ENCODE peak calls at places on chromosomes 7 and 10, in eight cellular contexts. V is GM19239, W is SW480, H is upper lobe of left lung, M is aorta, L is NCI-H460, X is NCI-H774, A is GM20000. C is an unnamed sample.

GRCh38 chr10:73910401-73910763 is 550 bp upstream of the PLAU start:
- DNase-seq in A (peak), X (no peak), L (no peak), M (no peak), V (no peak), H (no peak), W (no peak), C (peak)

GRCh38 chr10:115321360-115321759 is 228.2 kb downstream of the ATRNL1 start:
- DNase-seq in V (no peak), L (no peak), A (no peak), H (no peak), X (no peak), M (no peak), W (no peak), C (no peak)

GRCh38 chr10:5565671-5566581 is 41.2 kb downstream of the CALML3 start:
- DNase-seq in W (no peak), A (no peak), L (no peak), V (no peak), H (no peak), X (no peak), M (peak), C (no peak)

GRCh38 chr7:85521108-85521694 is 334.3 kb upstream of the SEMA3D start:
- DNase-seq in A (no peak), L (no peak), H (no peak), X (no peak), V (no peak), W (no peak), M (no peak), C (no peak)

GRCh38 chr7:3592438-3593134 is 291.5 kb downstream of the SDK1 start:
- DNase-seq in X (peak), V (no peak), A (no peak), M (no peak), W (no peak), L (no peak), H (no peak), C (no peak)

GRCh38 chr10:26689394-26689793 is 8.1 kb upstream of the PDSS1 start:
- DNase-seq in A (no peak), X (no peak), L (no peak), M (no peak), V (no peak), H (no peak), W (no peak), C (no peak)

GRCh38 chr10:129466703-129467345 is at the start of gene MGMT:
- DNase-seq in X (no peak), L (peak), H (peak), V (peak), M (peak), A (peak), W (peak), C (peak)

GRCh38 chr7:99393363-99394187 is 14.8 kb downstream of the PDAP1 start:
- DNase-seq in V (no peak), H (peak), L (no peak), X (no peak), W (peak), M (no peak), A (no peak), C (no peak)

GRCh38 chr7:2945171-2945570 is 98.5 kb downstream of the CARD11 start:
- DNase-seq in L (no peak), M (no peak), A (no peak), H (no peak), W (no peak), V (no peak), X (no peak), C (no peak)

GRCh38 chr10:113960617-113961260 is 82.9 kb upstream of the ADRB1 start:
- DNase-seq in M (no peak), A (no peak), H (no peak), W (peak), L (no peak), V (no peak), X (peak), C (no peak)

GRCh38 chr10:119031496-119032059 is 2.1 kb downstream of the NANOS1 start:
- DNase-seq in H (no peak), V (no peak), A (no peak), L (no peak), X (no peak), W (no peak), M (no peak), C (no peak)

GRCh38 chr7:48424731-48425130 is 253.5 kb downstream of the ABCA13 start:
- DNase-seq in L (peak), V (no peak), H (no peak), W (peak), X (peak), M (no peak), A (no peak), C (peak)

GRCh38 chr10:121183241-121183640 is 332.1 kb downstream of the WDR11 start:
- DNase-seq in M (no peak), V (no peak), H (no peak), A (no peak), W (no peak), X (no peak), L (no peak), C (no peak)

GRCh38 chr10:80488539-80489066 is 34.5 kb downstream of the TSPAN14 start:
- DNase-seq in H (no peak), L (no peak), V (no peak), W (no peak), M (no peak), A (no peak), X (no peak), C (no peak)

GRCh38 chr7:70387197-70387596 is 744.7 kb upstream of the GALNT17 start:
- DNase-seq in L (no peak), W (no peak), X (no peak), M (peak), A (no peak), V (no peak), H (no peak), C (no peak)

GRCh38 chr7:29610031-29610490 is 46.4 kb downstream of the PRR15 start:
- DNase-seq in X (no peak), W (no peak), V (no peak), A (no peak), H (no peak), M (no peak), L (no peak), C (no peak)

GRCh38 chr10:20302033-20302432 is 485.8 kb downstream of the PLXDC2 start:
- DNase-seq in V (no peak), H (no peak), W (no peak), M (no peak), A (no peak), X (no peak), L (no peak), C (no peak)

GRCh38 chr7:104252409-104253134 is 44.8 kb upstream of the ORC5 start:
- DNase-seq in M (no peak), H (no peak), L (no peak), V (no peak), X (no peak), W (peak), A (no peak), C (peak)

GRCh38 chr10:121577568-121577967 is 20.7 kb downstream of the FGFR2 start:
- DNase-seq in X (no peak), W (no peak), L (no peak), H (no peak), A (no peak), V (no peak), M (no peak), C (no peak)

GRCh38 chr10:76197293-76197692 is 765.9 kb downstream of the LRMDA start:
- DNase-seq in V (no peak), A (no peak), W (no peak), X (no peak), L (no peak), M (no peak), H (no peak), C (no peak)

GRCh38 chr10:27504897-27505457 is 873 bp downstream of the RAB18 start:
- DNase-seq in X (no peak), V (no peak), H (no peak), W (peak), A (no peak), M (no peak), L (no peak), C (no peak)

GRCh38 chr10:28810062-28810870 is 132.9 kb downstream of the BAMBI start:
- DNase-seq in L (peak), H (no peak), M (no peak), X (no peak), A (no peak), V (no peak), W (no peak), C (no peak)

GRCh38 chr7:70640266-70640833 is 491.6 kb upstream of the GALNT17 start:
- DNase-seq in W (no peak), L (no peak), A (no peak), H (no peak), X (no peak), V (no peak), M (no peak), C (no peak)

GRCh38 chr7:151687523-151688235 is 168.0 kb upstream of the RHEB start:
- DNase-seq in L (peak), M (peak), V (no peak), W (peak), A (no peak), X (no peak), H (no peak), C (no peak)

GRCh38 chr10:20970044-20970443 is 72.9 kb upstream of the NEBL start:
- DNase-seq in L (no peak), A (no peak), X (no peak), M (no peak), W (no peak), V (no peak), H (no peak), C (no peak)

GRCh38 chr10:101777857-101778145 is 1.9 kb upstream of the FGF8 start:
- DNase-seq in L (no peak), M (no peak), A (no peak), W (no peak), X (no peak), V (no peak), H (no peak), C (no peak)

GRCh38 chr7:8831386-8831785 is 398.0 kb downstream of the NXPH1 start:
- DNase-seq in H (no peak), L (no peak), X (no peak), A (no peak), W (peak), M (no peak), V (no peak), C (no peak)

GRCh38 chr10:29646960-29647431 is 12.2 kb upstream of the SVIL start:
- DNase-seq in M (no peak), X (no peak), H (no peak), A (no peak), W (no peak), L (no peak), V (no peak), C (no peak)

GRCh38 chr7:16817536-16817935 is 12.7 kb upstream of the AGR2 start:
- DNase-seq in X (no peak), M (no peak), W (peak), L (peak), A (no peak), H (no peak), V (no peak), C (no peak)

GRCh38 chr10:122490786-122491680 is 29.7 kb downstream of the HTRA1 start:
- DNase-seq in L (no peak), H (peak), W (no peak), X (no peak), V (no peak), A (no peak), M (peak), C (no peak)

GRCh38 chr10:97483526-97483925 is 14.7 kb downstream of the MMS19 start:
- DNase-seq in M (no peak), H (no peak), L (no peak), W (no peak), X (no peak), V (no peak), A (no peak), C (no peak)

GRCh38 chr7:139827042-139827441 is 2.0 kb upstream of the TBXAS1 start:
- DNase-seq in V (no peak), M (no peak), W (peak), H (no peak), X (no peak), A (no peak), L (no peak), C (no peak)

GRCh38 chr7:123681561-123681960 is 25.9 kb downstream of the LMOD2 start:
- DNase-seq in A (no peak), M (no peak), H (no peak), L (no peak), X (no peak), V (no peak), W (no peak), C (no peak)

GRCh38 chr7:158357898-158358821 is 229.5 kb downstream of the PTPRN2 start:
- DNase-seq in M (no peak), W (no peak), L (no peak), A (no peak), H (no peak), X (no peak), V (no peak), C (no peak)